ENCODE peak calls at places on chromosome 2, in ten cellular contexts. G, B, P, N, L, A, S, Q, Y and Z are unnamed samples.
A peak's percentile ranks its signal among the peaks of the same experiment; 100 is the strongest.

GRCh38 chr2:20292984-20293383 is 57.7 kb downstream of the PUM2 start:
- DNase-seq in G (no peak), P (no peak), B (no peak), A (no peak), Y (no peak), S (no peak), L (no peak), N (no peak), Q (no peak), Z (no peak)

GRCh38 chr2:181616715-181617114 is 40.2 kb downstream of the CERKL start:
- DNase-seq in Y (no peak), A (no peak), B (no peak), Q (no peak), S (no peak), L (no peak), P (no peak), N (no peak), G (no peak), Z (no peak)

GRCh38 chr2:12637754-12638153 is 79.0 kb upstream of the TRIB2 start:
- DNase-seq in L (no peak), S (no peak), Q (peak; percentile 14), A (no peak), P (no peak), N (no peak), B (no peak), G (no peak), Y (no peak), Z (no peak)

GRCh38 chr2:172038121-172038520 is 38.4 kb downstream of the METAP1D start:
- DNase-seq in Y (no peak), B (no peak), L (no peak), S (no peak), P (no peak), N (no peak), G (no peak), A (no peak), Q (no peak), Z (no peak)

GRCh38 chr2:69715964-69716363 is 26.0 kb upstream of the ANXA4 start:
- DNase-seq in Y (no peak), A (no peak), G (no peak), B (no peak), P (no peak), L (no peak), N (no peak), Q (no peak), S (no peak), Z (no peak)

GRCh38 chr2:132473174-132473883 is 56.7 kb downstream of the GPR39 start:
- DNase-seq in P (no peak), Y (no peak), Q (no peak), G (no peak), L (no peak), N (no peak), B (no peak), A (no peak), S (no peak), Z (no peak)

GRCh38 chr2:105176429-105176828 is 65.1 kb upstream of the GPR45 start:
- DNase-seq in G (no peak), S (no peak), P (no peak), A (no peak), Q (no peak), Y (no peak), N (no peak), L (no peak), B (no peak), Z (no peak)

GRCh38 chr2:162091325-162092007 is 17.5 kb upstream of the DPP4 start:
- DNase-seq in S (no peak), P (no peak), A (no peak), N (no peak), Q (peak; percentile 41), L (no peak), Y (no peak), B (no peak), G (no peak), Z (no peak)

GRCh38 chr2:25808006-25808383 is 70.3 kb downstream of the ASXL2 start:
- DNase-seq in L (no peak), N (no peak), S (no peak), B (no peak), A (no peak), Q (no peak), P (no peak), G (no peak), Y (no peak), Z (no peak)

GRCh38 chr2:112836695-112837117 is at the start of gene IL1B:
- DNase-seq in G (no peak), S (no peak), N (no peak), P (no peak), Y (no peak), Q (peak; percentile 11), A (no peak), B (no peak), L (no peak), Z (no peak)

GRCh38 chr2:140506606-140507005 is 1624.2 kb downstream of the LRP1B start:
- DNase-seq in N (no peak), Q (no peak), L (no peak), S (no peak), Y (no peak), P (no peak), G (no peak), A (no peak), B (no peak), Z (no peak)

GRCh38 chr2:26562811-26563645 is 78.1 kb downstream of the CIB4 start:
- DNase-seq in Q (peak; percentile 41), L (no peak), Y (peak; percentile 83), N (no peak), S (peak; percentile 52), G (peak; percentile 61), B (peak; percentile 34), P (no peak), A (no peak), Z (no peak)

GRCh38 chr2:190859347-190860297 is 21.0 kb upstream of the GLS start:
- DNase-seq in B (no peak), S (no peak), Y (no peak), N (no peak), G (no peak), Q (peak; percentile 21), A (no peak), L (no peak), P (no peak), Z (no peak)

GRCh38 chr2:6810961-6811360 is 54.7 kb downstream of the CMPK2 start:
- DNase-seq in N (no peak), L (no peak), P (no peak), B (no peak), Q (no peak), A (no peak), G (no peak), S (no peak), Y (no peak), Z (no peak)

GRCh38 chr2:30784682-30785081 is 22.6 kb downstream of the CAPN13 start:
- DNase-seq in Y (peak; percentile 18), G (no peak), Q (no peak), S (no peak), N (no peak), B (no peak), P (peak; percentile 56), L (no peak), A (no peak), Z (no peak)

GRCh38 chr2:162072976-162073775 is 839 bp downstream of the DPP4 start:
- DNase-seq in N (no peak), Q (peak; percentile 36), G (no peak), P (no peak), L (no peak), A (no peak), S (no peak), Y (no peak), B (peak; percentile 42), Z (no peak)

GRCh38 chr2:239724194-239724849 is 300.8 kb downstream of the NDUFA10 start:
- DNase-seq in P (no peak), S (no peak), N (peak; percentile 9), Q (no peak), Y (peak; percentile 16), B (no peak), G (peak; percentile 49), A (no peak), L (no peak), Z (no peak)

GRCh38 chr2:163736433-163737168 is 793 bp upstream of the FIGN start:
- DNase-seq in N (peak; percentile 43), L (no peak), P (no peak), S (peak; percentile 45), A (no peak), B (peak; percentile 74), G (no peak), Y (no peak), Q (peak; percentile 53), Z (no peak)
- TF ChIP-seq POLR2A in N (no peak), L (no peak), P (no peak), S (no peak), A (no peak), B (no peak), G (no peak), Y (no peak), Q (no peak), Z (no peak)

GRCh38 chr2:84986018-84986417 is 15.1 kb downstream of the KCMF1 start:
- DNase-seq in P (no peak), A (no peak), N (no peak), Q (no peak), L (no peak), G (no peak), S (no peak), B (no peak), Y (no peak), Z (no peak)

GRCh38 chr2:84991404-84992151 is 20.6 kb downstream of the KCMF1 start:
- DNase-seq in N (no peak), Q (peak; percentile 24), Y (no peak), A (no peak), S (no peak), G (no peak), L (no peak), B (no peak), P (no peak), Z (no peak)

DNA sequence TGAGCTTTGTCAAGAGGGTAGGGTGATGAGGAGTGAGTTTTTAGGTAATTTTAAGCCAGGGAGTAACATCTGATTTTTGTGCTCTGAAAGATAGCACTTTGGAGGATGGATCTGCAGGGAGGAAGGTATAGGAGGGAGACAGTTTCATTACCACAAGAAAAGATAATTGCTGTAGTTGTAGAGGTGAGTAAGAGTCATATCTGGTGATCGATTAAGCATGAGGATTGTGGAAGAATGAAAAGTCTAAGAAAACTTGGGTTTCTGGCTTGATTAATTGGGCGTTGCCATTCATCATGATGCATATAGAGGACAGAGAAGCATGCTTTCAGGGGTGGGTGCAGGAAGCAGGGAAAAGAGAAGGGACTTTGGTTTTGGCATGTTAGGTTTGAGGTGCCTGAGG is 18.5 kb downstream of the KCMF1 start:
- DNase-seq in P (no peak), Q (no peak), B (no peak), S (no peak), G (no peak), N (no peak), Y (no peak), A (no peak), L (no peak), Z (no peak)
- H3K27ac ChIP-seq in P (no peak overlapping the region), Q (no peak overlapping the region), B (no peak overlapping the region), S (no peak overlapping the region), G (no peak overlapping the region), N (no peak overlapping the region), Y (no peak overlapping the region), A (no peak overlapping the region), L (no peak overlapping the region), Z (no peak overlapping the region)

GRCh38 chr2:120733238-120733942 is 2.3 kb upstream of the GLI2 start:
- DNase-seq in A (no peak), P (peak; percentile 70), L (no peak), G (no peak), S (no peak), Q (no peak), N (no peak), B (no peak), Y (peak; percentile 13), Z (no peak)
- TF ChIP-seq POLR2A in A (no peak), P (no peak), L (no peak), G (no peak), S (no peak), Q (no peak), N (no peak), B (no peak), Y (no peak), Z (no peak)

GRCh38 chr2:189338119-189338518 is 103.2 kb upstream of the WDR75 start:
- DNase-seq in S (no peak), B (no peak), N (no peak), L (no peak), Y (no peak), A (no peak), Q (no peak), P (no peak), G (no peak), Z (no peak)
- H3K27ac ChIP-seq in S (no peak overlapping the region), B (peak overlapping the region; percentile 32), N (peak overlapping the region; percentile 74), L (no peak overlapping the region), Y (peak overlapping the region; percentile 72), A (peak overlapping the region; percentile 28), Q (no peak overlapping the region), P (peak overlapping the region; percentile 69), G (peak overlapping the region; percentile 55), Z (peak overlapping the region; percentile 61)